ENCODE peak calls at places on chromosomes 6 and 20, in seven cellular contexts. V is pancreas; I is T-cell; E is CD4-positive, alpha-beta T cell; J is upper lobe of right lung; K is naive thymus-derived CD4-positive, alpha-beta T cell; N is activated B cell treated with CpG ODN at 0.5 μM for 24 hours. M is an unnamed sample.

GRCh38 chr6:79673947-79674346 is 42.8 kb downstream of the SH3BGRL2 start:
- ATAC-seq in V (no peak), I (no peak), E (no peak), J (no peak), K (no peak), N (no peak), M (no peak)

GRCh38 chr6:142545147-142545546 is 243.3 kb downstream of the ADGRG6 start:
- ATAC-seq in V (no peak), I (no peak), E (no peak), J (no peak), K (no peak), N (no peak), M (peak; percentile 46)

GRCh38 chr20:54093423-54094267 is 23.3 kb upstream of the BCAS1 start:
- ATAC-seq in V (peak; percentile 30), I (no peak), E (no peak), J (no peak), K (no peak), N (no peak), M (no peak)

GRCh38 chr20:59005523-59006166 is 1.4 kb downstream of the CTSZ start:
- ATAC-seq in V (no peak), I (no peak), E (no peak), J (no peak), K (no peak), N (no peak), M (no peak)

GRCh38 chr6:106787327-106788196 is 158.2 kb downstream of the QRSL1 start:
- ATAC-seq in V (peak; percentile 60), I (no peak), E (no peak), J (no peak), K (no peak), N (no peak), M (no peak)

GRCh38 chr6:1135726-1136414 is 176.0 kb upstream of the FOXQ1 start:
- ATAC-seq in V (no peak), I (no peak), E (no peak), J (no peak), K (no peak), N (no peak), M (no peak)

GRCh38 chr20:23397961-23398360 is 23.3 kb downstream of the NAPB start:
- ATAC-seq in V (peak; percentile 56), I (no peak), E (no peak), J (peak; percentile 45), K (no peak), N (no peak), M (peak; percentile 41)

GRCh38 chr6:10541591-10541990 is 20.4 kb downstream of the GCNT2 start:
- ATAC-seq in V (no peak), I (no peak), E (no peak), J (no peak), K (no peak), N (no peak), M (no peak)

GRCh38 chr6:106092279-106092678 is 6.1 kb downstream of the PRDM1 start:
- ATAC-seq in V (no peak), I (no peak), E (no peak), J (no peak), K (no peak), N (no peak), M (no peak)

GRCh38 chr6:73073238-73073637 is 152.1 kb downstream of the KHDC1L start:
- ATAC-seq in V (no peak), I (no peak), E (no peak), J (no peak), K (no peak), N (no peak), M (no peak)

GRCh38 chr6:15491255-15491985 is 171.4 kb downstream of the DTNBP1 start:
- ATAC-seq in V (peak; percentile 93), I (peak; percentile 81), E (peak; percentile 84), J (peak; percentile 87), K (peak; percentile 88), N (peak; percentile 82), M (peak; percentile 87)

GRCh38 chr20:39070484-39071231 is 108.5 kb downstream of the DHX35 start:
- ATAC-seq in V (no peak), I (no peak), E (no peak), J (no peak), K (no peak), N (no peak), M (peak; percentile 60)

GRCh38 chr6:148999501-148999900 is 252.7 kb downstream of the UST start:
- ATAC-seq in V (peak; percentile 37), I (no peak), E (no peak), J (peak; percentile 8), K (no peak), N (no peak), M (no peak)

GRCh38 chr20:19504251-19504650 is 253.8 kb upstream of the RIN2 start:
- ATAC-seq in V (no peak), I (no peak), E (no peak), J (no peak), K (no peak), N (no peak), M (no peak)

GRCh38 chr6:53811082-53811481 is 16.3 kb downstream of the LRRC1 start:
- ATAC-seq in V (peak; percentile 97), I (no peak), E (no peak), J (peak; percentile 89), K (no peak), N (no peak), M (peak; percentile 29)

GRCh38 chr6:148745926-148746325 is 904 bp upstream of the UST start:
- ATAC-seq in V (peak; percentile 6), I (no peak), E (no peak), J (no peak), K (no peak), N (no peak), M (no peak)

M was measured in activated T-helper 17 cell treated with anti-CD3 and anti-CD28 coated beads, Interleukin-2, amount 50 U/mL, for 72 hours.